ENCODE peak calls at places on chromosomes 2 and 18, in six cellular contexts. One of them, this sample, is unnamed.

GRCh38 chr2:54945401-54946219 is 104.6 kb downstream of the RTN4 start:
- DNase-seq in WERI-Rb-1: no peak
- DNase-seq in heart right ventricle: peak
- DNase-seq in nephron progenitor cell: no peak
- DNase-seq in HCT116: no peak
- DNase-seq in D721Med: no peak
- DNase-seq in this sample: no peak

GRCh38 chr2:110167326-110167955 is 37.4 kb downstream of the NPHP1 start:
- DNase-seq in HCT116: no peak
- DNase-seq in nephron progenitor cell: no peak
- DNase-seq in heart right ventricle: no peak
- DNase-seq in WERI-Rb-1: no peak
- DNase-seq in D721Med: no peak
- DNase-seq in this sample: no peak

GRCh38 chr2:107738268-107738667 is 88.4 kb upstream of the RGPD4 start:
- DNase-seq in D721Med: no peak
- DNase-seq in WERI-Rb-1: no peak
- DNase-seq in HCT116: no peak
- DNase-seq in heart right ventricle: no peak
- DNase-seq in nephron progenitor cell: no peak
- DNase-seq in this sample: no peak

GRCh38 chr2:146982393-146982846 is 862.4 kb upstream of the ACVR2A start:
- DNase-seq in WERI-Rb-1: no peak
- DNase-seq in nephron progenitor cell: no peak
- DNase-seq in HCT116: no peak
- DNase-seq in D721Med: no peak
- DNase-seq in heart right ventricle: no peak
- DNase-seq in this sample: no peak

GRCh38 chr2:169767243-169767888 is 31.3 kb upstream of the SSB start:
- DNase-seq in HCT116: peak
- DNase-seq in nephron progenitor cell: peak
- DNase-seq in heart right ventricle: no peak
- DNase-seq in D721Med: no peak
- DNase-seq in WERI-Rb-1: peak
- DNase-seq in this sample: no peak

GRCh38 chr2:85733121-85733960 is 20.4 kb upstream of the ATOH8 start:
- DNase-seq in D721Med: peak
- DNase-seq in heart right ventricle: no peak
- DNase-seq in nephron progenitor cell: no peak
- DNase-seq in HCT116: no peak
- DNase-seq in WERI-Rb-1: peak
- DNase-seq in this sample: no peak

GRCh38 chr2:101732199-101732598 is 34.7 kb downstream of the MAP4K4 start:
- DNase-seq in nephron progenitor cell: no peak
- DNase-seq in HCT116: no peak
- DNase-seq in heart right ventricle: no peak
- DNase-seq in D721Med: no peak
- DNase-seq in WERI-Rb-1: no peak
- DNase-seq in this sample: no peak

GRCh38 chr2:159013103-159013502 is 44.7 kb downstream of the TANC1 start:
- DNase-seq in heart right ventricle: no peak
- DNase-seq in D721Med: no peak
- DNase-seq in nephron progenitor cell: no peak
- DNase-seq in HCT116: no peak
- DNase-seq in WERI-Rb-1: no peak
- DNase-seq in this sample: no peak

GRCh38 chr2:3001595-3002184 is 375.9 kb downstream of the EIPR1 start:
- DNase-seq in nephron progenitor cell: peak
- DNase-seq in heart right ventricle: no peak
- DNase-seq in WERI-Rb-1: peak
- DNase-seq in D721Med: no peak
- DNase-seq in HCT116: no peak
- DNase-seq in this sample: no peak

GRCh38 chr2:223993634-223994232 is 36.5 kb downstream of the MRPL44 start:
- DNase-seq in WERI-Rb-1: peak
- DNase-seq in D721Med: no peak
- DNase-seq in HCT116: peak
- DNase-seq in heart right ventricle: no peak
- DNase-seq in nephron progenitor cell: peak
- DNase-seq in this sample: peak

GRCh38 chr2:99850076-99850710 is 292.2 kb downstream of the AFF3 start:
- DNase-seq in heart right ventricle: no peak
- DNase-seq in nephron progenitor cell: no peak
- DNase-seq in HCT116: no peak
- DNase-seq in WERI-Rb-1: no peak
- DNase-seq in D721Med: no peak
- DNase-seq in this sample: no peak

GRCh38 chr2:237122214-237122666 is 36.6 kb downstream of the COPS8 start:
- DNase-seq in heart right ventricle: peak
- DNase-seq in WERI-Rb-1: peak
- DNase-seq in nephron progenitor cell: peak
- DNase-seq in D721Med: no peak
- DNase-seq in HCT116: peak
- DNase-seq in this sample: peak

GRCh38 chr18:70578480-70578879 is 289.6 kb downstream of the SOCS6 start:
- DNase-seq in heart right ventricle: no peak
- DNase-seq in HCT116: no peak
- DNase-seq in WERI-Rb-1: no peak
- DNase-seq in D721Med: no peak
- DNase-seq in nephron progenitor cell: peak
- DNase-seq in this sample: no peak

GRCh38 chr2:118738524-118739308 is 108.7 kb downstream of the EN1 start:
- DNase-seq in WERI-Rb-1: no peak
- DNase-seq in heart right ventricle: no peak
- DNase-seq in nephron progenitor cell: no peak
- DNase-seq in HCT116: peak
- DNase-seq in D721Med: no peak
- DNase-seq in this sample: no peak

GRCh38 chr2:68057658-68058396 is 5.0 kb downstream of the C1D start:
- DNase-seq in HCT116: no peak
- DNase-seq in nephron progenitor cell: no peak
- DNase-seq in WERI-Rb-1: no peak
- DNase-seq in heart right ventricle: no peak
- DNase-seq in D721Med: no peak
- DNase-seq in this sample: no peak

GRCh38 chr2:47003641-47004427 is 88.2 kb upstream of the MCFD2 start:
- DNase-seq in D721Med: no peak
- DNase-seq in nephron progenitor cell: no peak
- DNase-seq in heart right ventricle: no peak
- DNase-seq in WERI-Rb-1: peak
- DNase-seq in HCT116: peak
- DNase-seq in this sample: no peak

GRCh38 chr2:238946586-238947242 is 98.8 kb downstream of the TWIST2 start:
- DNase-seq in WERI-Rb-1: no peak
- DNase-seq in nephron progenitor cell: no peak
- DNase-seq in heart right ventricle: no peak
- DNase-seq in HCT116: no peak
- DNase-seq in D721Med: no peak
- DNase-seq in this sample: no peak

GRCh38 chr2:47118581-47118980 is 36.5 kb downstream of the STPG4 start:
- DNase-seq in D721Med: no peak
- DNase-seq in HCT116: no peak
- DNase-seq in heart right ventricle: no peak
- DNase-seq in WERI-Rb-1: no peak
- DNase-seq in nephron progenitor cell: no peak
- DNase-seq in this sample: no peak

GRCh38 chr2:231000211-231000904 is 4.4 kb downstream of the SPATA3 start:
- DNase-seq in WERI-Rb-1: no peak
- DNase-seq in HCT116: no peak
- DNase-seq in heart right ventricle: no peak
- DNase-seq in D721Med: no peak
- DNase-seq in nephron progenitor cell: no peak
- DNase-seq in this sample: no peak

GRCh38 chr18:8177330-8178016 is 431.8 kb upstream of the RAB12 start:
- DNase-seq in HCT116: no peak
- DNase-seq in WERI-Rb-1: no peak
- DNase-seq in nephron progenitor cell: no peak
- DNase-seq in heart right ventricle: no peak
- DNase-seq in D721Med: no peak
- DNase-seq in this sample: no peak

GRCh38 chr2:144452169-144453038 is 67.5 kb downstream of the ZEB2 start:
- DNase-seq in HCT116: no peak
- DNase-seq in WERI-Rb-1: peak
- DNase-seq in D721Med: no peak
- DNase-seq in heart right ventricle: no peak
- DNase-seq in nephron progenitor cell: peak
- DNase-seq in this sample: no peak

GRCh38 chr2:170271340-170271739 is 93.4 kb downstream of the MYO3B start:
- DNase-seq in WERI-Rb-1: no peak
- DNase-seq in D721Med: no peak
- DNase-seq in HCT116: no peak
- DNase-seq in heart right ventricle: no peak
- DNase-seq in nephron progenitor cell: no peak
- DNase-seq in this sample: no peak

GRCh38 chr2:44324971-44325426 is 36.3 kb downstream of the PREPL start:
- DNase-seq in D721Med: no peak
- DNase-seq in heart right ventricle: no peak
- DNase-seq in HCT116: no peak
- DNase-seq in WERI-Rb-1: no peak
- DNase-seq in nephron progenitor cell: no peak
- DNase-seq in this sample: no peak

GRCh38 chr18:77899972-77900754 is 650.5 kb downstream of the GALR1 start:
- DNase-seq in HCT116: no peak
- DNase-seq in D721Med: no peak
- DNase-seq in heart right ventricle: peak
- DNase-seq in WERI-Rb-1: peak
- DNase-seq in nephron progenitor cell: peak
- DNase-seq in this sample: peak

GRCh38 chr2:39603436-39603835 is 62.3 kb upstream of the TMEM178A start:
- DNase-seq in heart right ventricle: no peak
- DNase-seq in WERI-Rb-1: no peak
- DNase-seq in D721Med: no peak
- DNase-seq in nephron progenitor cell: no peak
- DNase-seq in HCT116: no peak
- DNase-seq in this sample: no peak

DNA sequence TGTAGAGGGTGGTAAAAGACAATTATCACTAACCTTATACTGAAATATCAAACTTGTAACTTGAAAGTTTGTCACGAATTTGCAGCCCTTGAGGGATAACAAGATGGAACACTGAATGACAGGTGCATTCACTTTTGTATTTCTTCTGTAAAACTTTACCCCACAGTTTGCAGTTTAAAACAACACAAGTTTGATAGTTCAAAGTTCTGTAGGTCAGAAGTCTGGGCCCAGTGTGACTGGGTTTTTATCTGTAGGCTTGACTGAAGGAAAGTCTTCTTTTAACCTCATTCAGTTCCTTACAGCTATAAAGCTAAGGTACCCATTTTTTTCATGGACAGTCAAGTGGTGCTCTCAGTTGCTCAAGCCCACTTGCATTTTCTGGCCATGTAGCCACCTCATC is 257.1 kb upstream of the NRXN1 start:
- DNase-seq in heart right ventricle: no peak
- DNase-seq in HCT116: no peak
- DNase-seq in nephron progenitor cell: no peak
- DNase-seq in WERI-Rb-1: no peak
- DNase-seq in D721Med: no peak
- DNase-seq in this sample: no peak
- TF ChIP-seq CTCF in heart right ventricle: no peak
- TF ChIP-seq CTCF in HCT116: no peak
- TF ChIP-seq CTCF in nephron progenitor cell: no peak
- TF ChIP-seq CTCF in WERI-Rb-1: no peak
- TF ChIP-seq CTCF in D721Med: no peak
- TF ChIP-seq CTCF in this sample: no peak

GRCh38 chr2:16617282-16618266 is 48.1 kb downstream of the CYRIA start:
- DNase-seq in heart right ventricle: no peak
- DNase-seq in D721Med: no peak
- DNase-seq in HCT116: no peak
- DNase-seq in WERI-Rb-1: peak
- DNase-seq in nephron progenitor cell: no peak
- DNase-seq in this sample: no peak
- TF ChIP-seq CTCF in heart right ventricle: peak
- TF ChIP-seq CTCF in D721Med: peak
- TF ChIP-seq CTCF in HCT116: peak
- TF ChIP-seq CTCF in WERI-Rb-1: peak
- TF ChIP-seq CTCF in nephron progenitor cell: peak
- TF ChIP-seq CTCF in this sample: peak

GRCh38 chr2:168494190-168494711 is 38.2 kb downstream of the CERS6 start:
- DNase-seq in HCT116: peak
- DNase-seq in heart right ventricle: no peak
- DNase-seq in D721Med: no peak
- DNase-seq in WERI-Rb-1: no peak
- DNase-seq in nephron progenitor cell: peak
- DNase-seq in this sample: no peak
- TF ChIP-seq CTCF in HCT116: peak
- TF ChIP-seq CTCF in heart right ventricle: no peak
- TF ChIP-seq CTCF in D721Med: no peak
- TF ChIP-seq CTCF in WERI-Rb-1: no peak
- TF ChIP-seq CTCF in nephron progenitor cell: peak
- TF ChIP-seq CTCF in this sample: peak

DNA sequence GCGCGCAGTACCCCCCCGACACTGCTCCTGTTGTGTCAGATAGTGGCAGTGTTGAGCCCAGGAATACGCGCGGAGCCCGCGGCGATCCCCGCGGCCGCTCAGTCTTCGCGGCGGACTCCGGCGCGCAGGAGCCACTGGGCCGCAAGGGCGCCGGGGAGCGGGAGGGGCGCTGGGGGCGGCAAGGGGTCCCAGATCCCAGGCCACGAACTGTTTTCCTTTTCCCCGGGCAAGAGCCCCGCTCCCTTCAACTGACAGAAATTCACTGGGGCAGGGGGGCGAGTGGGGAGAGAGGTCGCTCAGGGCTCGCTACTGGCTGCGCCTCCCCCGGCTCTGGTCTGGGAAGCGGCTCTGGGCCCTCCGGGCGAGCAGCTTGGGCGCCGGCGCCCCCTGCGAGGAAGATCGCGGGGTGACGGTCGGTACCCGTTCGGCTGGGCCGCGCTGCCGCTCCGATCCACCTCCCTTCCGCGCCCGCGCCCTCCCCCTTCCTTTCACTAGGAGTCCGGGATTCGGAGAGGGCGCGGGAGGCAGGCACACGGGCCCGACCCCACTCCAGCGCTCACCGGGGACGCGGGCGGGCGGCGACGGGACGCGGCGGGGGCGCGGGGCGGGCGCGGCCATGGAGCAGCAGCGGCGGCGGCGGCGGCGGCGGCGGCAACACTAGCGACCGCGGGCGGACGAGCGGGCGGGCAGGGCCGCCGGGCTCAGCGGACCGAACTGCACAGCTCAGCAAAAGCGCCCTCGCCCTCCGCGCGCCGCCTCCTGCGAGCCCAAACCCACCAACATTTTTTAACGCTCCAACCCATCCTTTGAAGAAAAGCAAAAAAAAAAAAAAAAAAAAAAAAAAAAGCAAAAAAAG is 1.4 kb upstream of the SETBP1 start:
- DNase-seq in heart right ventricle: peak
- DNase-seq in nephron progenitor cell: peak
- DNase-seq in HCT116: no peak
- DNase-seq in D721Med: peak
- DNase-seq in WERI-Rb-1: peak
- DNase-seq in this sample: peak
- TF ChIP-seq CTCF in heart right ventricle: peak
- TF ChIP-seq CTCF in nephron progenitor cell: peak
- TF ChIP-seq CTCF in HCT116: no peak
- TF ChIP-seq CTCF in D721Med: peak
- TF ChIP-seq CTCF in WERI-Rb-1: peak
- TF ChIP-seq CTCF in this sample: peak

DNA sequence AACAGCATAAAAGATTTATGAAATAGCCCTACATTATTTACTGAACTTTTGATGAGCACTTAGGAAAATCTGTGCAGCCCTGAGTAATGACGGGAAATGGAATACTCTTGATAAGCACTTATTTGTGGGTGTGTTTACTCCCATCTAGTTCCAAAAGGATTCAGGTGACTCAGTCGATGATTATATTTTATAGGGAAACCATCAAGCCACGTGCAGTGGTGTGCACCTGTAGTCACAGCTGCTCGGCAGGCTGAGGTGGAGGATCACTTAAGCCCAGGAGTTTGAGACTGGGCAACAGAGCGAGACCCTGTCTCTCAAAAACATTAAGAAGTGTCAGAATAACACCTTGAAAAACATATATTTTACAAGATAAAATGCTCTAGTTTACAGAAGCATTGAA is 91.9 kb downstream of the CABYR start:
- DNase-seq in WERI-Rb-1: no peak
- DNase-seq in nephron progenitor cell: no peak
- DNase-seq in HCT116: no peak
- DNase-seq in D721Med: no peak
- DNase-seq in heart right ventricle: no peak
- DNase-seq in this sample: no peak
- TF ChIP-seq CTCF in WERI-Rb-1: no peak
- TF ChIP-seq CTCF in nephron progenitor cell: no peak
- TF ChIP-seq CTCF in HCT116: no peak
- TF ChIP-seq CTCF in D721Med: no peak
- TF ChIP-seq CTCF in heart right ventricle: no peak
- TF ChIP-seq CTCF in this sample: no peak

This sample was measured in progenitor cell of endocrine pancreas.